ENCODE peak calls at places on chromosome 16, in ten cellular contexts. A is CD4-positive, alpha-beta T cell; Y is WTC11; G is mucosa of descending colon; I is uterus; P is GM10248; D is adrenal gland; K is brain microvascular endothelial cell; X is colonic mucosa; T is psoas muscle. E is an unnamed sample.

GRCh38 chr16:22337045-22337444 is 37.4 kb downstream of the CDR2 start:
- DNase-seq in A (no peak), G (no peak), Y (no peak), P (no peak), X (no peak), K (no peak), T (no peak), D (no peak), I (no peak), E (no peak)

GRCh38 chr16:22252317-22252716 is 44.9 kb upstream of the POLR3E start:
- DNase-seq in G (no peak), T (no peak), X (no peak), K (no peak), D (no peak), Y (no peak), I (no peak), A (no peak), P (no peak), E (no peak)

GRCh38 chr16:74888227-74888862 is 96.6 kb downstream of the WDR59 start:
- DNase-seq in I (no peak), Y (no peak), A (no peak), D (no peak), P (no peak), K (no peak), G (no peak), T (no peak), X (no peak), E (no peak)

GRCh38 chr16:72952404-72953301 is 95.3 kb downstream of the ZFHX3 start:
- DNase-seq in G (no peak), D (peak), T (no peak), I (no peak), Y (no peak), A (no peak), K (peak), X (no peak), P (no peak), E (no peak)

GRCh38 chr16:89686520-89687091 is at the start of gene CDK10:
- DNase-seq in Y (peak), P (peak), D (peak), I (peak), X (peak), A (peak), K (peak), G (peak), T (peak), E (peak)

GRCh38 chr16:73210686-73211085 is 162.8 kb upstream of the ZFHX3 start:
- DNase-seq in Y (no peak), K (no peak), X (no peak), I (no peak), D (no peak), P (no peak), A (no peak), G (no peak), T (no peak), E (no peak)

GRCh38 chr16:66610111-66610820 is 5.8 kb downstream of the CMTM3 start:
- DNase-seq in T (no peak), A (no peak), D (no peak), P (no peak), I (no peak), Y (no peak), X (no peak), G (no peak), K (no peak), E (no peak)

GRCh38 chr16:70604407-70605283 is 41.7 kb upstream of the IL34 start:
- DNase-seq in G (no peak), T (no peak), P (no peak), Y (no peak), I (no peak), D (no peak), X (no peak), A (no peak), K (no peak), E (no peak)

GRCh38 chr16:87780385-87780989 is 14.7 kb upstream of the KLHDC4 start:
- DNase-seq in D (peak), X (peak), P (peak), K (peak), A (peak), I (no peak), Y (no peak), G (peak), T (no peak), E (peak)

GRCh38 chr16:51268237-51268636 is 117.2 kb upstream of the SALL1 start:
- DNase-seq in D (no peak), P (no peak), Y (no peak), G (no peak), X (no peak), I (no peak), K (no peak), A (no peak), T (no peak), E (no peak)

GRCh38 chr16:89922884-89923639 is at the start of gene TUBB3:
- DNase-seq in D (peak), T (no peak), I (peak), X (peak), G (peak), Y (peak), A (peak), P (peak), K (peak), E (no peak)

GRCh38 chr16:66287916-66288315 is 78.6 kb upstream of the CDH5 start:
- DNase-seq in X (no peak), K (no peak), P (no peak), Y (no peak), T (no peak), D (no peak), G (no peak), A (no peak), I (no peak), E (no peak)

GRCh38 chr16:11349599-11350276 is 4.5 kb downstream of the RMI2 start:
- DNase-seq in G (peak), T (peak), Y (no peak), I (peak), X (peak), P (no peak), K (no peak), A (no peak), D (peak), E (peak)

GRCh38 chr16:67277999-67278772 is 1.1 kb upstream of the PLEKHG4 start:
- DNase-seq in G (peak), D (peak), T (peak), I (no peak), Y (no peak), K (peak), X (peak), A (no peak), P (no peak), E (no peak)

GRCh38 chr16:65034915-65035314 is 86.9 kb downstream of the CDH11 start:
- DNase-seq in Y (peak), G (no peak), P (no peak), K (no peak), A (no peak), D (no peak), X (no peak), I (no peak), T (no peak), E (no peak)

GRCh38 chr16:57994778-57995177 is 5.7 kb downstream of the ZNF319 start:
- DNase-seq in I (no peak), A (peak), G (peak), X (peak), T (peak), D (peak), Y (peak), P (peak), K (peak), E (peak)
- TF ChIP-seq CTCF in I (no peak), A (no peak), G (no peak), X (peak), T (peak), D (peak), Y (no peak), P (peak), K (peak), E (peak)

GRCh38 chr16:85611455-85612190 is 1.5 kb upstream of the GSE1 start:
- DNase-seq in A (peak), T (peak), X (peak), K (no peak), G (peak), D (peak), I (peak), Y (peak), P (no peak), E (no peak)
- TF ChIP-seq CTCF in A (no peak), T (no peak), X (no peak), K (no peak), G (no peak), D (no peak), I (no peak), Y (no peak), P (no peak), E (no peak)

DNA sequence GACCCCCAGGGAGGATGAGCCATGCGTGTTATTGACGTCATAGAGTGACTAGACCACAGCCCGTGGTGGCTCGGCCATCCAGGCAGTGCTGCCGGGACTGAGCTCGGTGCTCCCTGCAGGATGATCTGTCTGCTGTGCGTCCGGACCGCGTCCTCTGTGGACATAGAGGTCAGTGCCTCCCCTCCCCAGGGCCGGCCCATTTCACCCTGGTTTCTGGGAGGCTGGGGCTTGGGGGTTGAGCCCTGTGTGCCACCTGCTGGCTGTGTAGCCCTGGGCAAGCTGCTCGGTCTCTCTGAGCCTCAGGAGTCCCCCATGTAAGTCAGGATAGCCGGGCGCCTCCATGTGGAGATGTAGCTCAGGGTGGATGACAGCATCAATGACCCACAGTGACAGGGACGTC is 8.3 kb downstream of the TSC2 start:
- DNase-seq in D (no peak), X (no peak), I (no peak), A (no peak), G (no peak), T (no peak), P (no peak), K (peak), Y (no peak), E (no peak)
- TF ChIP-seq CTCF in D (no peak), X (no peak), I (peak), A (no peak), G (no peak), T (peak), P (peak), K (peak), Y (no peak), E (no peak)

GRCh38 chr16:1184156-1184868 is 31.4 kb downstream of the CACNA1H start:
- DNase-seq in Y (no peak), K (no peak), G (no peak), T (no peak), P (no peak), X (no peak), D (no peak), A (no peak), I (peak), E (no peak)

GRCh38 chr16:1178295-1178910 is 25.5 kb downstream of the CACNA1H start:
- DNase-seq in Y (no peak), D (no peak), A (no peak), G (no peak), P (no peak), I (no peak), T (no peak), K (no peak), X (no peak), E (no peak)

GRCh38 chr16:1183235-1183907 is 30.5 kb downstream of the CACNA1H start:
- DNase-seq in I (peak), X (peak), Y (peak), P (no peak), G (no peak), T (peak), K (peak), D (peak), A (no peak), E (no peak)

GRCh38 chr16:1181715-1182671 is 29.1 kb downstream of the CACNA1H start:
- DNase-seq in X (peak), D (peak), T (peak), Y (no peak), P (no peak), K (peak), I (peak), A (no peak), G (peak), E (no peak)

DNA sequence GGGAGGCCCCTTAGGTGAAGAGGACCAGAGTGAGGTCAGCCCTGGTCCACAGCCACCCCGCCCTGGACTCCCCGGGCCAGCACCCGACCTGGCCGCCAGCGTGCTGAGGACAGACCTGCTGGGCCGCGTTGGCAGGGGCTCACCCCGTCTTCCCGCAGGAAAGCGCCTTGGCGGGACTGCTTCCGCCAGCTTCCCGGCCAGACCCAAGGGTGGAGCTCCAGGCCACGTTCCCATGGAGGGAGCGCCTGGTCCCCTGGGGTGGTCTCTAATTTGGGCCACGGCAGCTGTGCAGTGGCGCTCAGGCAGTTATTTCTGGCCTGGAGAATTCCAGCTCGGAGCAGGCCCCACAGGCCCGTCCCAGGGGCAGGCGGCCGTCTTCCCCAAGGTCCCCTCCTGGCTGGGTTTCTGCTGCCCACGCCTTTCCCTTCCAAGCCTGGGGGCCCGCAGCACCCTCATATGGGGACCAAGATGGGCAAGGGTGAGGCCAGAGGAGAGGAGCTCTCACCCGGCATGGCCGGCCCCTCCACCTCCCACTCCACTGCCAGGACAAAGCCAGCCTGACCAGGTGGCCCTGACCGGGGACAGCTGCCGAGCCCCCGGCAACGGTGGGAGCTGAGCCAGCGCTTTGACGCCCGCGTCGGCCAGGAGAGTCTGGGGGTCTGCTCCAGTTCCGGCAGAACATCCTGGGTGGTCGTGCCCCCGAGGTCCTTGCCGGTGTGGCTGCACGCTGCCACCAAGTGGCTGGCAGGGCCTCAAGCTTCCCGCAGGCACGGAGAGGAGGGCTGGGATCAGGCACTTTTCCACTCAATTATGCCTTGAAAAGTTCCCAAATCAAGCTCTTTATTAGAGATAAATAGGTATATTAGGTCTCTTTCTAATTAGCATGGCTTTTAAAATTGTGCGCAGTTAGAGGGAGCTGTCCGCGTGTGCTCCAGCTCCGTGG is 28.1 kb downstream of the CACNA1H start:
- DNase-seq in P (no peak), I (peak), K (no peak), T (peak), G (no peak), D (no peak), A (no peak), X (no peak), Y (no peak), E (no peak)
- TF ChIP-seq CTCF in P (no peak), I (no peak), K (peak), T (no peak), G (no peak), D (no peak), A (no peak), X (no peak), Y (no peak), E (no peak)

GRCh38 chr16:81353895-81354294 is 39.1 kb downstream of the GAN start:
- DNase-seq in G (no peak), Y (no peak), X (no peak), A (no peak), I (no peak), P (no peak), K (no peak), D (no peak), T (no peak), E (no peak)

GRCh38 chr16:81349608-81350305 is 35.0 kb downstream of the GAN start:
- DNase-seq in X (no peak), D (no peak), G (no peak), T (no peak), P (no peak), I (no peak), K (no peak), Y (no peak), A (no peak), E (no peak)

GRCh38 chr16:81347425-81347824 is 32.7 kb downstream of the GAN start:
- DNase-seq in K (no peak), I (no peak), P (no peak), Y (no peak), D (no peak), X (no peak), T (no peak), A (no peak), G (no peak), E (no peak)

GRCh38 chr16:81350306-81350615 is 35.5 kb downstream of the GAN start:
- DNase-seq in A (no peak), X (no peak), I (no peak), Y (no peak), D (no peak), G (no peak), P (no peak), K (no peak), T (no peak), E (no peak)
- TF ChIP-seq CTCF in A (no peak), X (no peak), I (no peak), Y (no peak), D (no peak), G (no peak), P (no peak), K (peak), T (no peak), E (no peak)

GRCh38 chr16:28218109-28218508 is 6.3 kb upstream of the XPO6 start:
- DNase-seq in K (peak), Y (peak), T (no peak), D (peak), X (peak), I (no peak), P (peak), G (no peak), A (peak), E (no peak)

GRCh38 chr16:28217326-28217725 is 5.6 kb upstream of the XPO6 start:
- DNase-seq in X (no peak), D (no peak), I (no peak), P (no peak), A (no peak), G (no peak), K (no peak), Y (no peak), T (no peak), E (no peak)

GRCh38 chr16:28213396-28213795 is 1.6 kb upstream of the XPO6 start:
- DNase-seq in D (no peak), T (no peak), I (no peak), K (no peak), G (no peak), A (no peak), X (no peak), Y (no peak), P (no peak), E (no peak)

DNA sequence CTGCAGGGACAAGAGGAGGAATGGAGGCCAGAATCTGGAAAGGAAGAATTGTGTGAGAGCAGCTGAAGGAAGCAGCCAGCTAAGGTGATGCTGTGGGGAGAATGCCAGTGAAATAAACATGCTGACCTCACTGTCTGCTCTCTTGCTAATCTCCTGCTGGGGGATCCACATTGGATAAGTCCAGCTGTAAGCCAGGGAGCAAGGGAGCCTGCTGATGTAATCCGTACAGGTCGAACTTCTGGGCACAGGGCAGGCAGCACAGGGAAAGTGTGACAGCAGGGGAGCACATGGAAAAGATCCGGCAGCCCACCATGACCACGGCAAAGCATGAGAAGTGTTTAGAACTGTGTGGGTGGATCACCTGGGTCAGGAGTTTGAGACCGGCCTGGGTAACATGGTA is 7.5 kb upstream of the XPO6 start:
- DNase-seq in A (no peak), K (no peak), D (no peak), X (no peak), Y (no peak), G (no peak), T (no peak), I (no peak), P (no peak), E (no peak)
- TF ChIP-seq CTCF in A (no peak), K (no peak), D (no peak), X (no peak), Y (no peak), G (no peak), T (no peak), I (no peak), P (no peak), E (no peak)

DNA sequence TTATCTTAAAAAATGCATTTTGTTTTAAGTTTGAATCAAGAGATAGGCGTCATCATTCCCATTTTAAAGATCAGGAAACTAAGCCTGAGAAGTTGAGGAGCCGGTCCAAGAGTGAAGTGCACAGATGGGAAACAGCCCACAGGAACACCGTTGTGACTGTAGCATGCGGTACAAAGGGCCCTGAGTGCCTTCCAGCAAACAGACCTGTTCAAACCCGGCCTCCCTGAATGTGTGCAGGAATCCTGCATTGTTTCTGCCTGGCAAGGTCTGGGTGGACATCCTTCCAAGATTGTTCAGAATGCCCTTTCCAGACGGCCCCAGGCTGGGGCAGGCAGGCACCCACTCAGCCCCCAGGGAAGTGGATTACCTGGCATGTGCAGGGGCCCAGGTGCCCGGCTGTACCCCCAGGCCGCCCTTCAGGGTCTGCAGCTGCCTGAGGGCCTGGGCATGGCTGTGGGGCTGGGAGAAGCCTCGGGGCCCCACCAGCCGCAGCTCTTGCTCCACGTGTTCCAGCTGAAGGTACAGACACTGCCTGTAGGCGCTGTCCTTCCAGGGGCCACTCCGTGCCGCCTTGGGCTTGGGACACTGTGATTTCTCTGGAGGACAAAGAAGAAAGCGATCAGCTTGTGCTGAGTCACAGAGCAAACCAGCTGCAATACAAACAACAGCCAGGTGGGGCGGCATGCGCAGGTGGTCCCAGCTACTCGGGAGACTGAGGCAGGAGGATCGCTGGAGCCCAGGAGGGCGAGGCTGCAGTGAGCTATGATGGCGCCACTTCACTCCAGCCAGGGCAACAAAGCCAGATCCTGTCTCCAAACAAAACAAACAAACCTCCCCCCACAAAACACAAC is 45.0 kb upstream of the GCSH start:
- DNase-seq in D (no peak), G (no peak), X (no peak), A (no peak), Y (peak), T (no peak), K (no peak), P (no peak), I (no peak), E (no peak)
- TF ChIP-seq CTCF in D (no peak), G (no peak), X (no peak), A (no peak), Y (peak), T (no peak), K (peak), P (no peak), I (no peak), E (peak)

GRCh38 chr16:1510941-1511351 is 17.8 kb downstream of the TELO2 start:
- DNase-seq in A (no peak), I (no peak), K (no peak), X (no peak), D (no peak), T (no peak), Y (peak), P (no peak), G (no peak), E (no peak)
- TF ChIP-seq CTCF in A (no peak), I (no peak), K (peak), X (no peak), D (no peak), T (no peak), Y (no peak), P (no peak), G (no peak), E (no peak)

GRCh38 chr16:1757714-1758461 is 13.5 kb downstream of the NME3 start:
- DNase-seq in D (no peak), Y (no peak), P (no peak), I (no peak), A (no peak), K (no peak), T (no peak), X (peak), G (peak), E (no peak)
- TF ChIP-seq CTCF in D (no peak), Y (no peak), P (no peak), I (no peak), A (no peak), K (no peak), T (no peak), X (no peak), G (no peak), E (no peak)